ENCODE peak calls at places on chromosome 20, in six cellular contexts. One of them, this sample, is unnamed.

GRCh38 chr20:35972445-35972844 is 4.1 kb downstream of the CNBD2 start:
- DNase-seq in NCI-H2081 treated with DMSO at 0.1 percent for 48 hours: no peak
- DNase-seq in activated CD8-positive, alpha-beta memory T cell treated with anti-CD3 and anti-CD28 coated beads for 24 hours: no peak
- DNase-seq in NCI-H146: peak
- DNase-seq in stimulated activated CD4-positive, alpha-beta T cell treated with anti-CD3 and anti-CD28 coated beads, TNF-alpha, amount 100 ng/mL, for 4 hours: no peak
- DNase-seq in NCI-H69: peak
- DNase-seq in this sample: no peak

GRCh38 chr20:43691928-43692524 is 25.1 kb downstream of the MYBL2 start:
- DNase-seq in NCI-H2081 treated with DMSO at 0.1 percent for 48 hours: no peak
- DNase-seq in activated CD8-positive, alpha-beta memory T cell treated with anti-CD3 and anti-CD28 coated beads for 24 hours: peak
- DNase-seq in NCI-H146: peak
- DNase-seq in stimulated activated CD4-positive, alpha-beta T cell treated with anti-CD3 and anti-CD28 coated beads, TNF-alpha, amount 100 ng/mL, for 4 hours: peak
- DNase-seq in NCI-H69: peak
- DNase-seq in this sample: no peak

GRCh38 chr20:11457476-11457875 is 460.2 kb upstream of the BTBD3 start:
- DNase-seq in NCI-H2081 treated with DMSO at 0.1 percent for 48 hours: no peak
- DNase-seq in activated CD8-positive, alpha-beta memory T cell treated with anti-CD3 and anti-CD28 coated beads for 24 hours: no peak
- DNase-seq in NCI-H146: no peak
- DNase-seq in stimulated activated CD4-positive, alpha-beta T cell treated with anti-CD3 and anti-CD28 coated beads, TNF-alpha, amount 100 ng/mL, for 4 hours: no peak
- DNase-seq in NCI-H69: no peak
- DNase-seq in this sample: no peak

GRCh38 chr20:40688129-40689099 is 622 bp downstream of the MAFB start:
- DNase-seq in NCI-H2081 treated with DMSO at 0.1 percent for 48 hours: no peak
- DNase-seq in activated CD8-positive, alpha-beta memory T cell treated with anti-CD3 and anti-CD28 coated beads for 24 hours: no peak
- DNase-seq in NCI-H146: no peak
- DNase-seq in stimulated activated CD4-positive, alpha-beta T cell treated with anti-CD3 and anti-CD28 coated beads, TNF-alpha, amount 100 ng/mL, for 4 hours: no peak
- DNase-seq in NCI-H69: peak
- DNase-seq in this sample: no peak

GRCh38 chr20:51014797-51015722 is 7.8 kb downstream of the KCNG1 start:
- DNase-seq in NCI-H2081 treated with DMSO at 0.1 percent for 48 hours: no peak
- DNase-seq in activated CD8-positive, alpha-beta memory T cell treated with anti-CD3 and anti-CD28 coated beads for 24 hours: no peak
- DNase-seq in NCI-H146: peak
- DNase-seq in stimulated activated CD4-positive, alpha-beta T cell treated with anti-CD3 and anti-CD28 coated beads, TNF-alpha, amount 100 ng/mL, for 4 hours: no peak
- DNase-seq in NCI-H69: peak
- DNase-seq in this sample: no peak

GRCh38 chr20:59007758-59008511 is 881 bp upstream of the CTSZ start:
- DNase-seq in NCI-H2081 treated with DMSO at 0.1 percent for 48 hours: no peak
- DNase-seq in activated CD8-positive, alpha-beta memory T cell treated with anti-CD3 and anti-CD28 coated beads for 24 hours: no peak
- DNase-seq in NCI-H146: no peak
- DNase-seq in stimulated activated CD4-positive, alpha-beta T cell treated with anti-CD3 and anti-CD28 coated beads, TNF-alpha, amount 100 ng/mL, for 4 hours: no peak
- DNase-seq in NCI-H69: no peak
- DNase-seq in this sample: no peak

GRCh38 chr20:8132632-8133587 is 844 bp downstream of the PLCB1 start:
- DNase-seq in NCI-H2081 treated with DMSO at 0.1 percent for 48 hours: no peak
- DNase-seq in activated CD8-positive, alpha-beta memory T cell treated with anti-CD3 and anti-CD28 coated beads for 24 hours: peak
- DNase-seq in NCI-H146: peak
- DNase-seq in stimulated activated CD4-positive, alpha-beta T cell treated with anti-CD3 and anti-CD28 coated beads, TNF-alpha, amount 100 ng/mL, for 4 hours: no peak
- DNase-seq in NCI-H69: peak
- DNase-seq in this sample: no peak

GRCh38 chr20:2692036-2692885 is at the start of gene EBF4:
- DNase-seq in NCI-H2081 treated with DMSO at 0.1 percent for 48 hours: no peak
- DNase-seq in activated CD8-positive, alpha-beta memory T cell treated with anti-CD3 and anti-CD28 coated beads for 24 hours: peak
- DNase-seq in NCI-H146: peak
- DNase-seq in stimulated activated CD4-positive, alpha-beta T cell treated with anti-CD3 and anti-CD28 coated beads, TNF-alpha, amount 100 ng/mL, for 4 hours: no peak
- DNase-seq in NCI-H69: peak
- DNase-seq in this sample: no peak

GRCh38 chr20:63823691-63824311 is 7.3 kb downstream of the ZBTB46 start:
- DNase-seq in NCI-H2081 treated with DMSO at 0.1 percent for 48 hours: no peak
- DNase-seq in activated CD8-positive, alpha-beta memory T cell treated with anti-CD3 and anti-CD28 coated beads for 24 hours: no peak
- DNase-seq in NCI-H146: no peak
- DNase-seq in stimulated activated CD4-positive, alpha-beta T cell treated with anti-CD3 and anti-CD28 coated beads, TNF-alpha, amount 100 ng/mL, for 4 hours: no peak
- DNase-seq in NCI-H69: no peak
- DNase-seq in this sample: no peak

GRCh38 chr20:38579219-38579618 is 1.8 kb upstream of the ADIG start:
- DNase-seq in NCI-H2081 treated with DMSO at 0.1 percent for 48 hours: no peak
- DNase-seq in activated CD8-positive, alpha-beta memory T cell treated with anti-CD3 and anti-CD28 coated beads for 24 hours: no peak
- DNase-seq in NCI-H146: no peak
- DNase-seq in stimulated activated CD4-positive, alpha-beta T cell treated with anti-CD3 and anti-CD28 coated beads, TNF-alpha, amount 100 ng/mL, for 4 hours: no peak
- DNase-seq in NCI-H69: no peak
- DNase-seq in this sample: no peak

GRCh38 chr20:59814835-59815340 is 118.5 kb downstream of the SYCP2 start:
- DNase-seq in NCI-H2081 treated with DMSO at 0.1 percent for 48 hours: no peak
- DNase-seq in activated CD8-positive, alpha-beta memory T cell treated with anti-CD3 and anti-CD28 coated beads for 24 hours: no peak
- DNase-seq in NCI-H146: no peak
- DNase-seq in stimulated activated CD4-positive, alpha-beta T cell treated with anti-CD3 and anti-CD28 coated beads, TNF-alpha, amount 100 ng/mL, for 4 hours: no peak
- DNase-seq in NCI-H69: no peak
- DNase-seq in this sample: no peak

GRCh38 chr20:41649489-41649888 is 31.3 kb upstream of the CHD6 start:
- DNase-seq in NCI-H2081 treated with DMSO at 0.1 percent for 48 hours: peak
- DNase-seq in activated CD8-positive, alpha-beta memory T cell treated with anti-CD3 and anti-CD28 coated beads for 24 hours: no peak
- DNase-seq in NCI-H146: peak
- DNase-seq in stimulated activated CD4-positive, alpha-beta T cell treated with anti-CD3 and anti-CD28 coated beads, TNF-alpha, amount 100 ng/mL, for 4 hours: no peak
- DNase-seq in NCI-H69: peak
- DNase-seq in this sample: peak

GRCh38 chr20:35305682-35306556 is 13.7 kb upstream of the FAM83C start:
- DNase-seq in NCI-H2081 treated with DMSO at 0.1 percent for 48 hours: no peak
- DNase-seq in activated CD8-positive, alpha-beta memory T cell treated with anti-CD3 and anti-CD28 coated beads for 24 hours: peak
- DNase-seq in NCI-H146: no peak
- DNase-seq in stimulated activated CD4-positive, alpha-beta T cell treated with anti-CD3 and anti-CD28 coated beads, TNF-alpha, amount 100 ng/mL, for 4 hours: peak
- DNase-seq in NCI-H69: peak
- DNase-seq in this sample: no peak

This sample was measured in NCI-H1417 treated with DMSO at 0.1 percent for 48 hours.